ENCODE peak calls at places on chromosomes 5 and 9, in eight cellular contexts. One of them, this sample, is unnamed.

GRCh38 chr5:176955895-176956294 is 50.7 kb downstream of the UIMC1 start:
- DNase-seq in neural progenitor cell: no peak
- DNase-seq in cardiac fibroblast: peak; percentile 36
- DNase-seq in uterus: no peak
- DNase-seq in astrocyte: peak; percentile 64
- DNase-seq in H9: no peak
- DNase-seq in prostate gland: no peak
- DNase-seq in GM06990: no peak
- DNase-seq in this sample: no peak

GRCh38 chr5:39604491-39604890 is 179.7 kb upstream of the DAB2 start:
- DNase-seq in neural progenitor cell: no peak
- DNase-seq in cardiac fibroblast: peak; percentile 14
- DNase-seq in uterus: no peak
- DNase-seq in astrocyte: no peak
- DNase-seq in H9: no peak
- DNase-seq in prostate gland: no peak
- DNase-seq in GM06990: no peak
- DNase-seq in this sample: no peak

GRCh38 chr5:86909461-86909881 is 291.7 kb downstream of the COX7C start:
- DNase-seq in neural progenitor cell: no peak
- DNase-seq in cardiac fibroblast: peak; percentile 38
- DNase-seq in uterus: no peak
- DNase-seq in astrocyte: peak; percentile 69
- DNase-seq in H9: no peak
- DNase-seq in prostate gland: no peak
- DNase-seq in GM06990: no peak
- DNase-seq in this sample: no peak

GRCh38 chr9:133787749-133788015 is 49.5 kb upstream of the SARDH start:
- DNase-seq in neural progenitor cell: peak; percentile 61
- DNase-seq in cardiac fibroblast: peak; percentile 36
- DNase-seq in uterus: no peak
- DNase-seq in astrocyte: peak; percentile 25
- DNase-seq in H9: peak; percentile 83
- DNase-seq in prostate gland: no peak
- DNase-seq in GM06990: peak; percentile 81
- DNase-seq in this sample: no peak

GRCh38 chr5:172905771-172906170 is 53.5 kb upstream of the RPL26L1 start:
- DNase-seq in neural progenitor cell: peak; percentile 24
- DNase-seq in cardiac fibroblast: no peak
- DNase-seq in uterus: no peak
- DNase-seq in astrocyte: no peak
- DNase-seq in H9: peak; percentile 47
- DNase-seq in prostate gland: no peak
- DNase-seq in GM06990: no peak
- DNase-seq in this sample: peak; percentile 93

GRCh38 chr9:91047993-91048607 is 246.5 kb downstream of the SYK start:
- DNase-seq in neural progenitor cell: no peak
- DNase-seq in cardiac fibroblast: peak; percentile 79
- DNase-seq in uterus: no peak
- DNase-seq in astrocyte: peak; percentile 89
- DNase-seq in H9: no peak
- DNase-seq in prostate gland: no peak
- DNase-seq in GM06990: no peak
- DNase-seq in this sample: no peak

GRCh38 chr5:28548856-28549255 is 1510.5 kb upstream of the CDH9 start:
- DNase-seq in neural progenitor cell: no peak
- DNase-seq in cardiac fibroblast: no peak
- DNase-seq in uterus: no peak
- DNase-seq in astrocyte: peak; percentile 14
- DNase-seq in H9: no peak
- DNase-seq in prostate gland: no peak
- DNase-seq in GM06990: no peak
- DNase-seq in this sample: no peak

GRCh38 chr5:91176288-91177016 is 206.7 kb downstream of the ARRDC3 start:
- DNase-seq in neural progenitor cell: no peak
- DNase-seq in cardiac fibroblast: no peak
- DNase-seq in uterus: no peak
- DNase-seq in astrocyte: peak; percentile 15
- DNase-seq in H9: no peak
- DNase-seq in prostate gland: no peak
- DNase-seq in GM06990: no peak
- DNase-seq in this sample: no peak

GRCh38 chr5:90640484-90641059 is 82.0 kb downstream of the ADGRV1 start:
- DNase-seq in neural progenitor cell: peak; percentile 11
- DNase-seq in cardiac fibroblast: no peak
- DNase-seq in uterus: no peak
- DNase-seq in astrocyte: peak; percentile 44
- DNase-seq in H9: no peak
- DNase-seq in prostate gland: peak; percentile 11
- DNase-seq in GM06990: no peak
- DNase-seq in this sample: no peak

GRCh38 chr5:57174128-57174849 is 430 bp downstream of the GPBP1 start:
- DNase-seq in neural progenitor cell: no peak
- DNase-seq in cardiac fibroblast: peak; percentile 31
- DNase-seq in uterus: no peak
- DNase-seq in astrocyte: no peak
- DNase-seq in H9: no peak
- DNase-seq in prostate gland: no peak
- DNase-seq in GM06990: no peak
- DNase-seq in this sample: no peak

GRCh38 chr5:137923856-137924255 is 34.6 kb downstream of the PKD2L2 start:
- DNase-seq in neural progenitor cell: peak; percentile 3
- DNase-seq in cardiac fibroblast: peak; percentile 40
- DNase-seq in uterus: no peak
- DNase-seq in astrocyte: peak; percentile 7
- DNase-seq in H9: no peak
- DNase-seq in prostate gland: no peak
- DNase-seq in GM06990: no peak
- DNase-seq in this sample: no peak

GRCh38 chr5:65914644-65915196 is 11.7 kb upstream of the ERBIN start:
- DNase-seq in neural progenitor cell: no peak
- DNase-seq in cardiac fibroblast: no peak
- DNase-seq in uterus: no peak
- DNase-seq in astrocyte: no peak
- DNase-seq in H9: no peak
- DNase-seq in prostate gland: no peak
- DNase-seq in GM06990: no peak
- DNase-seq in this sample: no peak

GRCh38 chr5:124176692-124177091 is 569.7 kb downstream of the ZNF608 start:
- DNase-seq in neural progenitor cell: no peak
- DNase-seq in cardiac fibroblast: peak; percentile 69
- DNase-seq in uterus: no peak
- DNase-seq in astrocyte: no peak
- DNase-seq in H9: no peak
- DNase-seq in prostate gland: no peak
- DNase-seq in GM06990: no peak
- DNase-seq in this sample: peak; percentile 50

DNA sequence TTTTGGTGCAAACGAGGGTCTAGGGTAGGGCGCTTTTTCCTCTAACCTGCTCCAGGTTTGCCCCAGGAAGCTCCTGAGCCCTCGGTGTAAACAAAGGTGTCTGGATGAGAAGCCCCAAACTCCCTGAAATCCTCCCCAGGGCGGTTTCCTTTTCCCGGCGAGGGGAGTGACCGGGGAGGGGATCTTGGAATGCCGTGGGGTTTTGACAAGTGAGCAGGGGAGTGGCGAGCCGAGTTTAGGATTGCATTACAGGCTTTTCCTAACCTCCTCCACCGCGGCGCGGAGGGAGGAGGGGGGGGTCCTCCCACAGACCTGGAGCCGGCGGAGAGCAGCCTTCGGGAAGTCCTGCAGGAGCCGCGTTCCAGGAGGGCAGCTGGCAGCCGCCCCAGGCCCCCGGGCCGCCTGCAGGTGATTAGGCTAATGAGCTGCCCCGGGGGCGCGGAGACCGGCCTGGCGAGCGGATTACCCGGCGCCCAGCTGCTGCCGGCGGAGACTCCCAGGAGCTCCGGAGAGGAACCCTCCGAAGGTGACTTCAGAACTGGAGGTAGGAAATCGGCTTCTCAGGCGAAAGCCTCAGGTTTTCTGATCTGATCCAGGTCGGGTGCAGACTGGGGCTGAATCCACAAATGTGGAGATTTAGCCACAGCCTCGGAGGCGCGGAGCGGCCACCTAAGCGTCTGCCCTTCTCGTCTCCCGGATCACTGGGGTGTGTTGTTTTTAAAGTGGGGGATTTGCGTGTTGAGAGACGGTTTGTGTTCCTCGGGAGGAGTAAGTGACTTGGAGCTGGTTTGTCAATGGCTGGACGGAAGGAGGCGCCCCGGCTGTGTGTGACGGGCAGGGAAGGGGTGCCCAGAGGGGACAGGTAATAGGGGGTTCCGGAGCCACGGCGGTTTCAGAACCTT is 215.9 kb downstream of the PDZD2 start:
- DNase-seq in neural progenitor cell: peak; percentile 83
- DNase-seq in cardiac fibroblast: peak; percentile 26
- DNase-seq in uterus: peak; percentile 67
- DNase-seq in astrocyte: peak; percentile 47
- DNase-seq in H9: peak; percentile 73
- DNase-seq in prostate gland: peak; percentile 45
- DNase-seq in GM06990: no peak
- DNase-seq in this sample: no peak
- TF ChIP-seq CTCF in neural progenitor cell: peak; percentile 39
- TF ChIP-seq CTCF in cardiac fibroblast: peak; percentile 26
- TF ChIP-seq CTCF in uterus: no peak
- TF ChIP-seq CTCF in astrocyte: peak; percentile 15
- TF ChIP-seq CTCF in H9: peak; percentile 44
- TF ChIP-seq CTCF in prostate gland: no peak
- TF ChIP-seq CTCF in GM06990: no peak
- TF ChIP-seq CTCF in this sample: no peak

GRCh38 chr5:158737536-158738027 is 362.1 kb downstream of the EBF1 start:
- DNase-seq in neural progenitor cell: peak; percentile 43
- DNase-seq in cardiac fibroblast: no peak
- DNase-seq in uterus: no peak
- DNase-seq in astrocyte: no peak
- DNase-seq in H9: peak; percentile 44
- DNase-seq in prostate gland: no peak
- DNase-seq in GM06990: no peak
- DNase-seq in this sample: no peak

GRCh38 chr5:158741296-158741695 is 358.4 kb downstream of the EBF1 start:
- DNase-seq in neural progenitor cell: no peak
- DNase-seq in cardiac fibroblast: no peak
- DNase-seq in uterus: no peak
- DNase-seq in astrocyte: no peak
- DNase-seq in H9: no peak
- DNase-seq in prostate gland: no peak
- DNase-seq in GM06990: no peak
- DNase-seq in this sample: no peak

GRCh38 chr5:158736134-158736533 is 363.6 kb downstream of the EBF1 start:
- DNase-seq in neural progenitor cell: no peak
- DNase-seq in cardiac fibroblast: no peak
- DNase-seq in uterus: no peak
- DNase-seq in astrocyte: no peak
- DNase-seq in H9: no peak
- DNase-seq in prostate gland: no peak
- DNase-seq in GM06990: no peak
- DNase-seq in this sample: no peak

GRCh38 chr5:158740358-158740757 is 359.4 kb downstream of the EBF1 start:
- DNase-seq in neural progenitor cell: no peak
- DNase-seq in cardiac fibroblast: no peak
- DNase-seq in uterus: no peak
- DNase-seq in astrocyte: no peak
- DNase-seq in H9: no peak
- DNase-seq in prostate gland: no peak
- DNase-seq in GM06990: no peak
- DNase-seq in this sample: no peak

DNA sequence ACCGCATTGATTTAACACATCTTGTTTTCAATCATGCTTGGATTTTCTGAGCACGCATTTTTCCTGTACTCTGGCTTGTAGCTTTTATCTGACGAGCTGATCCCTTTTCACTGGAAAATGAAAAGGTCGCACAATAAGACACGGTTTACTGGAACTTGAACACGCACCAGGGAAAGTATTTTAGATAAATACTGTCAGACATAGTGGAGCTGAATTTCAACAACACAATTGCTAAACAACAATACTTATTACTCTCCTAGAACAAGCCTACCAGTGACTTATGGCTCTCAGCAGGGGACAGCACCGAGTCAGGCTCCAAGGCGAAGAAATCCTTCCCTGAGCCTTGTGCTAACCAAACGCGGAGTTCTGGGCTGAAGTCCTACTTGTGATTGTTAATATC is 359.8 kb downstream of the EBF1 start:
- DNase-seq in neural progenitor cell: peak; percentile 27
- DNase-seq in cardiac fibroblast: peak; percentile 68
- DNase-seq in uterus: peak; percentile 74
- DNase-seq in astrocyte: no peak
- DNase-seq in H9: no peak
- DNase-seq in prostate gland: no peak
- DNase-seq in GM06990: no peak
- DNase-seq in this sample: no peak
- TF ChIP-seq CTCF in neural progenitor cell: peak; percentile 13
- TF ChIP-seq CTCF in cardiac fibroblast: peak; percentile 51
- TF ChIP-seq CTCF in uterus: peak; percentile 47
- TF ChIP-seq CTCF in astrocyte: no peak
- TF ChIP-seq CTCF in H9: peak; percentile 22
- TF ChIP-seq CTCF in prostate gland: no peak
- TF ChIP-seq CTCF in GM06990: peak; percentile 29
- TF ChIP-seq CTCF in this sample: peak; percentile 11

DNA sequence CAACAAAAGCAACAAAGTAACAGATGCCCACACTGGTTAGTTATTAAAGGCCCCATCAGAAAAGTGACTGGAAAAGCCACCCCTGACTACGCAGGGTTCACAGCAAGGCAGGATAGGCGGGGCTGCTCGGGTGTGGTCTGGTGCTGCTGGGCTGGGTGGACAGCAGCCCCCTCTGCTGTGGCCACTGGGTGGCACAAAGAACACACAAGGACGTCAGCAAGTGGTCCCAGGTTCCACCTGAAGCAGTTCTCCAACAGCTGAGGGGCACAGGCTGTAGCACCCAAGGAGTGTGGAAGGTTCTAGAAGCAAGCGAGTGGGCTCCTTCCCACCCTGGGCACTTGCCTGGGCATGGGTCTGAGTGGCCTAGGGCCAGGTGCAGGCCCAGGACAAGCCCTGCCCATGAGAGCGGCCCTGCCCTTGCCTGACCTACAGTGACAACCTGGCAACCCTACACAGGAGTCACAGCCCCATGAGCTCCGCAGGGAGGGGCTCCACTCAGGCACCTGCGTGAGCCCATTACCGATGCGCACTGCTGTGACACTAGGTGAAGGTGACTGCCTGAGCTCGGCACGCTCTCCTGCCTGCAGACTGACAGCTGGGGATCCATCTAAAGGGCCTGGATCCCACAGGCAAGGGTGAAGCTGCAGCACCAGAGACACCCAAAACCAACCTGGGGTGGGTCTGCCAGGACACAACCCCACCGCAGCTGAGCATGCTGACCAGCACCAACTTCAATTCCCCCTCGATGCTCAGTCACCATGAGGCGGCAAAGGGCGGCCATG is 8.1 kb downstream of the BRD9 start:
- DNase-seq in neural progenitor cell: no peak
- DNase-seq in cardiac fibroblast: no peak
- DNase-seq in uterus: no peak
- DNase-seq in astrocyte: no peak
- DNase-seq in H9: no peak
- DNase-seq in prostate gland: no peak
- DNase-seq in GM06990: no peak
- DNase-seq in this sample: no peak
- TF ChIP-seq CTCF in neural progenitor cell: no peak
- TF ChIP-seq CTCF in cardiac fibroblast: no peak
- TF ChIP-seq CTCF in uterus: no peak
- TF ChIP-seq CTCF in astrocyte: no peak
- TF ChIP-seq CTCF in H9: no peak
- TF ChIP-seq CTCF in prostate gland: no peak
- TF ChIP-seq CTCF in GM06990: no peak
- TF ChIP-seq CTCF in this sample: no peak

GRCh38 chr5:42656661-42657035 is 100.0 kb upstream of the CCDC152 start:
- DNase-seq in neural progenitor cell: no peak
- DNase-seq in cardiac fibroblast: peak; percentile 34
- DNase-seq in uterus: no peak
- DNase-seq in astrocyte: no peak
- DNase-seq in H9: no peak
- DNase-seq in prostate gland: no peak
- DNase-seq in GM06990: no peak
- DNase-seq in this sample: no peak
- TF ChIP-seq CTCF in neural progenitor cell: peak; percentile 9
- TF ChIP-seq CTCF in cardiac fibroblast: no peak
- TF ChIP-seq CTCF in uterus: peak; percentile 29
- TF ChIP-seq CTCF in astrocyte: no peak
- TF ChIP-seq CTCF in H9: no peak
- TF ChIP-seq CTCF in prostate gland: no peak
- TF ChIP-seq CTCF in GM06990: no peak
- TF ChIP-seq CTCF in this sample: peak; percentile 45